ENCODE peak calls at places on chromosomes 16 and 17, in six cellular contexts. Q is AG10803, R is GM20000, G is adrenal gland, V is transverse colon, H is OCI-LY7. D is an unnamed sample.

GRCh38 chr17:3659541-3660111 is 8.8 kb downstream of the TAX1BP3 start:
- DNase-seq in Q (peak), R (no peak), G (peak), V (peak), H (no peak), D (no peak)

GRCh38 chr17:74417178-74418045 is 14.5 kb upstream of the GPRC5C start:
- DNase-seq in Q (peak), R (peak), G (no peak), V (peak), H (peak), D (peak)

GRCh38 chr16:29804455-29805231 is 1.7 kb upstream of the MAZ start:
- DNase-seq in Q (peak), R (no peak), G (peak), V (peak), H (peak), D (no peak)

GRCh38 chr17:7882068-7882467 is 6.5 kb upstream of the CHD3 start:
- DNase-seq in Q (no peak), R (no peak), G (no peak), V (no peak), H (peak), D (no peak)

GRCh38 chr16:86892509-86892908 is 314.2 kb downstream of the FOXL1 start:
- DNase-seq in Q (no peak), R (no peak), G (no peak), V (no peak), H (no peak), D (no peak)

GRCh38 chr16:3754304-3754703 is 37.0 kb upstream of the TRAP1 start:
- DNase-seq in Q (peak), R (no peak), G (no peak), V (no peak), H (no peak), D (no peak)

GRCh38 chr16:610513-611381 is 20.0 kb upstream of the WFIKKN1 start:
- DNase-seq in Q (no peak), R (peak), G (no peak), V (peak), H (peak), D (peak)

GRCh38 chr17:36641877-36642845 is 40.8 kb downstream of the MRM1 start:
- DNase-seq in Q (no peak), R (no peak), G (no peak), V (peak), H (no peak), D (no peak)

GRCh38 chr17:81990836-81991683 is 13.6 kb downstream of the ASPSCR1 start:
- DNase-seq in Q (no peak), R (no peak), G (no peak), V (no peak), H (no peak), D (no peak)

GRCh38 chr16:66277311-66278070 is 89.0 kb upstream of the CDH5 start:
- DNase-seq in Q (no peak), R (no peak), G (no peak), V (no peak), H (no peak), D (no peak)

GRCh38 chr16:17228708-17229055 is 242.1 kb downstream of the XYLT1 start:
- DNase-seq in Q (no peak), R (no peak), G (no peak), V (no peak), H (no peak), D (no peak)

GRCh38 chr16:2829501-2830354 is at the start of gene ZG16B:
- DNase-seq in Q (no peak), R (no peak), G (no peak), V (peak), H (no peak), D (peak)

GRCh38 chr16:24685539-24686432 is 43.7 kb upstream of the TNRC6A start:
- DNase-seq in Q (peak), R (no peak), G (peak), V (peak), H (no peak), D (no peak)

GRCh38 chr16:4390266-4391260 is 18.9 kb downstream of the VASN start:
- DNase-seq in Q (no peak), R (no peak), G (no peak), V (no peak), H (no peak), D (no peak)

GRCh38 chr17:3925684-3926537 is 9.6 kb upstream of the P2RX1 start:
- DNase-seq in Q (no peak), R (no peak), G (no peak), V (no peak), H (no peak), D (no peak)

GRCh38 chr16:55526448-55526847 is 17.6 kb downstream of the LPCAT2 start:
- DNase-seq in Q (no peak), R (no peak), G (peak), V (no peak), H (no peak), D (no peak)

GRCh38 chr16:69626256-69626655 is 60.5 kb downstream of the NFAT5 start:
- DNase-seq in Q (peak), R (no peak), G (no peak), V (no peak), H (no peak), D (no peak)

GRCh38 chr16:84647830-84648594 is at the start of gene KLHL36:
- DNase-seq in Q (peak), R (peak), G (peak), V (peak), H (peak), D (peak)

GRCh38 chr16:86824751-86825310 is 246.5 kb downstream of the FOXL1 start:
- DNase-seq in Q (no peak), R (no peak), G (no peak), V (no peak), H (no peak), D (no peak)

GRCh38 chr17:75654176-75654575 is 12.8 kb downstream of the RECQL5 start:
- DNase-seq in Q (no peak), R (no peak), G (no peak), V (no peak), H (no peak), D (no peak)

GRCh38 chr17:63622571-63623390 is 564 bp downstream of the MAP3K3 start:
- DNase-seq in Q (peak), R (peak), G (peak), V (peak), H (peak), D (peak)

GRCh38 chr17:72191356-72191755 is 70.5 kb downstream of the SOX9 start:
- DNase-seq in Q (no peak), R (no peak), G (no peak), V (no peak), H (no peak), D (no peak)

GRCh38 chr17:34151081-34151480 is 104.0 kb upstream of the CCL2 start:
- DNase-seq in Q (peak), R (no peak), G (no peak), V (no peak), H (no peak), D (no peak)

GRCh38 chr17:12683299-12683698 is 17.6 kb downstream of the MYOCD start:
- DNase-seq in Q (no peak), R (no peak), G (no peak), V (no peak), H (no peak), D (no peak)

GRCh38 chr17:17804007-17804406 is 32.8 kb downstream of the SREBF1 start:
- DNase-seq in Q (no peak), R (no peak), G (no peak), V (no peak), H (no peak), D (no peak)

GRCh38 chr17:66018786-66019185 is 173.1 kb downstream of the CEP112 start:
- DNase-seq in Q (no peak), R (no peak), G (no peak), V (no peak), H (peak), D (no peak)

GRCh38 chr17:1996243-1997145 is 28.6 kb downstream of the RTN4RL1 start:
- DNase-seq in Q (no peak), R (no peak), G (no peak), V (no peak), H (no peak), D (no peak)

GRCh38 chr17:83144421-83145357 is 65.3 kb downstream of the METRNL start:
- DNase-seq in Q (peak), R (no peak), G (no peak), V (no peak), H (no peak), D (no peak)

GRCh38 chr16:88020513-88020885 is 69.3 kb downstream of the BANP start:
- DNase-seq in Q (no peak), R (no peak), G (no peak), V (no peak), H (no peak), D (no peak)

GRCh38 chr17:47660064-47660492 is 10.4 kb downstream of the KPNB1 start:
- DNase-seq in Q (no peak), R (peak), G (no peak), V (no peak), H (peak), D (peak)

DNA sequence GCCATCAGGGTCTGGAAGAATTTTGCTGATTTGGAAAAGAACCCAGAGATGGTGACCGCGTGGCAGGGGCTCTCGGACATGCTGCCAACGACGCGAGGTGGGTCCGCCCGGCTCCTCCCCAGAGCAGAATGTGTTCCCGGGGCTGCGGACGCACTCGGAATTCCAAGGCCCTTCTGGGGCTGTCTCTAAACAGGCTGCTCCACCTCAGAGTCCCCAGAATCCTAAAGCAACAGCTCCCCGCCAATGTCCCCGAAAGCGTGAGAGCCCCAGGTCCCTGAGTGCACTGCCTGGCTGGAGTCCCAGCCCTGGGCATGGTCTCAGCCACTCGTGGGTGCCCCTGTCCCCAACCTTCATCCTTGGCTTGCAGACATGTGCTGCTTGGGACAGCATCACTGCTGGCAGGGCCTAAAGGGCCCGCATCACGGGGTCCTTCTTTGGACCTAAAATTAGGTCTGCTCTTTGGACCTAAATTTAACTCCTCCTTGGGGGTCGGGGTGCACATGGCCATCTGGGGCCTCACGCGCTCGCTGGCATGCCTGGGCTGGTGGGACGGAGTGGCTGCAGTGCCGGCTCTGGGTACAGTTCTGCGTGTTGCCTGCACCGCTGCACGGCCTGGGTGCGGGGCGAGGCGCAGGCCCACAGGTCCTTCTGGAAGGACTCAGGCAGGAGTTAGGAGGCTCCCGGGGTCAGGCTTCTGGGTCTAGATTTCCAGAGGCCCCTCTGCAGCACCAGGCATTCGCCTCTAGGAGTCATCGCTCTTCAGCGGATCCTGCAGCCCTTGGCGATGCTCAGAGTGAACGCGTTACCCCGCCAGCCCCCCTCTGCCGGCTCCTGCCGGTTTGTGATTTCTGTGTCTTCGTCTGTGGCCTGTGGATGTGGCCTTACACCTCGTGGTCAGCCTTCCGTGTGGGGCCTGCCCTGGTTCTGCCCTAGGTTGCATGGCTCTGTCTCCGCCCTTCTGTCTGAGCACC is 41.9 kb upstream of the CHMP6 start:
- DNase-seq in Q (no peak), R (no peak), G (peak), V (peak), H (no peak), D (no peak)
- TF ChIP-seq CTCF in Q (no peak), R (no peak), G (no peak), V (no peak), H (peak), D (no peak)

DNA sequence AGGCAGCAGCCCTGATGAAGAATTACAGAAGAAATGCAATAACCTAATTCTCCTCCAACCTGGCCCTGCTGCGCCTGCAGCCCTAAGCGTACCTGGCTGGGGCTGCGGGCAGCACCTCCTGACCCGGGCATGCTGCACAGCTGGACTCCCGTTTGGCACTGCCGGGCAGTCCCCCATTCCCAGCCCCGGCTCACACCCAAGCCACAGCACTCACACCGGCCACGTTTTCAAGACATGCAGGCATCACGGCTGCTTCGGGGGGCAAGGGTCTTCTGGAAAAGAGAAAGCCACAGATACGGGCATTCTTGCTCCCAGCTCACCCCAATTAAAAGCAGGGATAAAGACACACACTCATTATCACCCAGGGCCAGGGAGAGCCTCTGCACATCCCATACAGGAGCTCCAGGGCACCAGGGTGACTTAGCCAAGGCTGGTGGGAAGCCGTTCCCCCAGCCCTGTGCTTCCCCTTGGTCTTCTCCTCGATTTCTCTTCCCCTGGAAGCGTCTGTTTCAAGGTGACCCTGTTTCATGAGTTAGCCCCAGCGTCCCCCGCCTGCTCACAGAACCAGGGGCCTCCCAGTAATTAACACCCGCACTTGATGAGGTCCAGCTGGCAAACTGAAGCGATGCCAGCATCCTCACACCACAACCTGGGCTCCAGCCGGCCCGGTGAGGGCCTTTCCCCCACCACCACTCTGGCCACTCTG is 216.7 kb downstream of the C16orf78 start:
- DNase-seq in Q (no peak), R (no peak), G (no peak), V (no peak), H (no peak), D (no peak)
- TF ChIP-seq CTCF in Q (no peak), R (no peak), G (no peak), V (no peak), H (no peak), D (no peak)

GRCh38 chr16:19210968-19211367 is 42.9 kb downstream of the SYT17 start:
- DNase-seq in Q (no peak), R (peak), G (no peak), V (no peak), H (peak), D (peak)

GRCh38 chr16:19213885-19214284 is 45.8 kb downstream of the SYT17 start:
- DNase-seq in Q (no peak), R (no peak), G (no peak), V (no peak), H (peak), D (no peak)

GRCh38 chr16:19215705-19216104 is 47.7 kb downstream of the SYT17 start:
- DNase-seq in Q (no peak), R (no peak), G (no peak), V (no peak), H (no peak), D (no peak)

GRCh38 chr16:19212059-19212458 is 44.0 kb downstream of the SYT17 start:
- DNase-seq in Q (no peak), R (no peak), G (no peak), V (no peak), H (no peak), D (no peak)

DNA sequence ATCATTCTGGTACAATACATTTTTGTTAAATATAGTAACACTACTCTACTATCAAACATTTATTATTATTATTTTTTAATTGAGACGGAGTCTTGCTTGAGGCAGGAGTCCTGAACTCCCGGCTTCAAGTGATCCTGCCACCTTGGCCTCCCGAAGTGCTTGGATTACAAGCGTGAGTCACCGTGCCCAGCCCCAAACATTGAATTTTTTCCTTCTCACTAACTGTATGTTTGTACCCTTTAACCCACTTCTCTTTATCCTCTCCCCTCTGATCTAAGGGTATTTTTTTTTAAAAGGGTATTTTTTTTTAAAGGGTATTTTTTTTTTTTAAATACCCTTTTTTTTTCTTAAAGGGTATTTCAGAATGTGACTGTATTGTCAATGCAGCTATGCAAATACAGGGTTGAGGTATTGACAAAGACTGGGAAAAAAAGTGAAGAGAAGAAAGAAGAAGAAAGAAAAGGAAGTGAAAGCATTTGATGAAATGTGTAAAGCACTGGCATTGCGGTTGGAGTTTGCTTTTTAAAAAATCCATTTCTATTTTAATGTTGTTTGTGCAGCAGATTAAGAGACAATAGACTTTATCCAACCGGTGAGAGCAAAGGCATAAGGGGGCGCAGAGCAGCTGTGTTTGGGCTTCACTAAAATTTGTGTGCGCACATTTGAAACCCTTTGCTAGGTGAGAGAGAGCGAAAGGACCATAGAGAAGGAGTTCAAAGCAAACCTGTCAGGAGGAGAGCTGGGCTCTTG is 42.3 kb downstream of the SYT17 start:
- DNase-seq in Q (no peak), R (peak), G (no peak), V (no peak), H (peak), D (peak)
- TF ChIP-seq CTCF in Q (no peak), R (no peak), G (no peak), V (no peak), H (peak), D (no peak)

DNA sequence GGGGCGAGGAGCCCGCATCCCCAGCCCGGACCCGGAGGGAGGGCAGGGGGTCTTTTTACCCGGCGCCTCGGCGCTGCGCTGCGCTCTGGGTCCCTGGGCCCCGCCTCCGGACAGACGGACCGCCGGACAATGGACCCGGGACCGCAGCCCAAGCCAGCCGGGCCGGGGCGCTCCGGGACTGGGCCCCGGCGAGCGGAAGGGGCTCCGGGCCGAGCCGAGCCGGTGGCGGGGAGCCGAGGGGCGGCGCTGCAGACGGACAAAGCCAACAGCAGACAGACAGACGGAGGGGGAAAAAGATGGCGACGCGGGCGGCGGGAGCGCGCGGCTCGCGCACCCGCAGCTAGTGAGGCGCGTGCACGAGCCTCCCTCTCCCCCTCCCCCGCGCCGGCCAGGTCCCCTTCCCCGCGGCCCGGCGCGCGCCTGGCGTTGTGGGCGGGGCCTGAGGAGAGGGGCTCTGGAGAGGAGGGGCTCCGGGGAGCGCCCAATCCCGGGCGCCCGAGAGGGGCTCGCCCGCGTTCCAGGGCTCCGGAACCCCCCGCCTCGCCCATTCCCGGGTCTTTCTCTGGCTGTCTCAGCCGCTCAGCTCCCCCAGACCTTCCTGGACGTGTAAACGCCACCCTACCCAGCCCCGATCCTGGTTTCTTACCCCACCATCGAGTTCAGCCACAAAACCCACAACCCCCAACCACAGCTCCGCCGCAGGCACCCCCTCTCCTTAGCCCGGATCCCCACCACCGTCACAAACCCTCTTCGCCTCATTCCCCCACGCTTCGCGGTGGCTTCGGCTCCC is at the start of gene ZNF821:
- DNase-seq in Q (peak), R (peak), G (peak), V (peak), H (peak), D (peak)
- TF ChIP-seq CTCF in Q (no peak), R (no peak), G (peak), V (peak), H (peak), D (no peak)